ENCODE peak calls at places on chromosomes 11 and 22, in four cellular contexts. B, H, R and V are unnamed samples.
A peak's percentile ranks its signal among the peaks of the same experiment; 100 is the strongest.

GRCh38 chr11:118060879-118061278 is 16.0 kb upstream of the TMPRSS4 start:
- DNase-seq in B (no peak), H (no peak), R (peak; percentile 34), V (no peak)

GRCh38 chr11:27397619-27398412 is 34.8 kb upstream of the CCDC34 start:
- DNase-seq in B (no peak), H (no peak), R (no peak), V (no peak)

GRCh38 chr22:47452184-47452583 is 689.7 kb downstream of the TBC1D22A start:
- DNase-seq in B (no peak), H (no peak), R (no peak), V (no peak)

GRCh38 chr11:40269865-40270264 is 1189.6 kb downstream of the LRRC4C start:
- DNase-seq in B (no peak), H (no peak), R (no peak), V (no peak)

GRCh38 chr11:119876841-119877240 is 147.8 kb upstream of the NECTIN1 start:
- DNase-seq in B (no peak), H (no peak), R (no peak), V (no peak)

GRCh38 chr11:36292311-36292722 is 3.1 kb upstream of the COMMD9 start:
- DNase-seq in B (no peak), H (no peak), R (no peak), V (peak; percentile 50)

GRCh38 chr22:31618057-31618456 is 44.0 kb downstream of the PISD start:
- DNase-seq in B (no peak), H (no peak), R (no peak), V (no peak)

GRCh38 chr11:128814856-128815705 is 52.0 kb downstream of the KCNJ1 start:
- DNase-seq in B (peak; percentile 76), H (no peak), R (peak; percentile 27), V (peak; percentile 97)

GRCh38 chr11:10906521-10906920 is 48.7 kb upstream of the ZBED5 start:
- DNase-seq in B (peak; percentile 26), H (no peak), R (no peak), V (peak; percentile 87)

GRCh38 chr11:111344032-111344431 is 35.0 kb downstream of the POU2AF1 start:
- DNase-seq in B (no peak), H (peak; percentile 91), R (no peak), V (peak; percentile 80)

GRCh38 chr22:42335839-42336378 is 65.5 kb upstream of the TCF20 start:
- DNase-seq in B (no peak), H (no peak), R (no peak), V (no peak)

GRCh38 chr22:39288135-39288898 is 31.1 kb downstream of the RPL3 start:
- DNase-seq in B (no peak), H (no peak), R (no peak), V (no peak)

GRCh38 chr22:46813816-46814597 is 51.6 kb downstream of the TBC1D22A start:
- DNase-seq in B (peak; percentile 67), H (peak; percentile 34), R (no peak), V (peak; percentile 76)

GRCh38 chr22:25542720-25543402 is 21.6 kb upstream of the GRK3 start:
- DNase-seq in B (no peak), H (no peak), R (no peak), V (no peak)

GRCh38 chr11:130180896-130181294 is 21.3 kb downstream of the ST14 start:
- DNase-seq in B (no peak), H (no peak), R (no peak), V (no peak)

GRCh38 chr11:130178992-130179391 is 19.4 kb downstream of the ST14 start:
- DNase-seq in B (no peak), H (no peak), R (no peak), V (no peak)

GRCh38 chr11:130181295-130182272 is 22.0 kb downstream of the ST14 start:
- DNase-seq in B (peak; percentile 67), H (no peak), R (peak; percentile 71), V (peak; percentile 87)

GRCh38 chr11:130179396-130180306 is 20.1 kb downstream of the ST14 start:
- DNase-seq in B (no peak), H (no peak), R (peak; percentile 77), V (no peak)

DNA sequence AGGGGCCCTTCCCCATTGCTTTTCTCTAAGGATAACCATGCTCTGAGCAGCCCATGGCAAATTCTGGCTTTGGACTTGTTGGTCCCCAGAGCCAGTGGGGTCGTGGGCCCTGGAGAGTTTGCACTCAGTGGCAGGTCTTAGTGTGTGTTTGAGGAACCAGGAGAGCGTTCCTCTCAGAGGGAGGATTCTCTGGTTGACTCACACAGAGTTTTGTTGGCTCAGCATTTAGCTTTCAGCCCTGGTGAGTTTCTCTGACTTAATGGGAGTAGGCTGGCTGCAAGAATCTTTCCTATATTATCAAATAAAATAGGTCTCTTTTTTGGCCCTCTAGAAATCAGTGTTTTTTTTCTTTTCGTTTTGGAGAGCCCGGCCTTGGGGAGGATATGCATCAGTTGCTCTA is 20.9 kb downstream of the ST14 start:
- DNase-seq in B (no peak), H (no peak), R (no peak), V (peak; percentile 15)
- H3K4me3 ChIP-seq in B (no peak overlapping the region), H (no peak overlapping the region), R (no peak overlapping the region), V (no peak overlapping the region)

DNA sequence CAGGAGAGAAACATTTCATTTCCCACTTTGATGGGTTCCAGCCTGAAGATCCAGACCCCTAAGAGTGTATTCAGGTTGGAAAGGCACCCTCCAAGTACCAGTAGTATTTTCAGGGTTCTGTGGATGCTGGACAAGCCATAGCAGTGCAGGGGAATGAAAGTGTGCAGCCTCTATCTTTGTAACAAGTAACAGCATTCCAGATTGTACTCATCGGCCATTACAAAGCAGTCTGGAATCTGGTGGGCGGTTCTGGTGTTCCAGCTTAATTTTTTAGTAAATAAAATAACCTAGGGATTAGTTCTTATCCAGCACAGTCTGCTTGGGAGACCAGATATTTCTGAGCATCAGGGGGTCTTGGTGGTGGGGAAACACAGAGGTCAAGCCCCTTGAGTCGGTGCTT is 22.6 kb downstream of the APLNR start:
- DNase-seq in B (peak; percentile 83), H (no peak), R (no peak), V (peak; percentile 80)
- TF ChIP-seq CTCF in B (peak; percentile 14), H (no peak), R (no peak), V (peak; percentile 22)

GRCh38 chr22:44210721-44211120 is 30.0 kb downstream of the PARVG start:
- DNase-seq in B (peak; percentile 31), H (no peak), R (no peak), V (peak; percentile 88)
- H3K4me3 ChIP-seq in B (no peak overlapping the region), H (no peak overlapping the region), R (no peak overlapping the region), V (no peak overlapping the region)

GRCh38 chr11:60767388-60767811 is 10.7 kb downstream of the MS4A15 start:
- DNase-seq in B (no peak), H (no peak), R (no peak), V (no peak)
- TF ChIP-seq CTCF in B (peak; percentile 57), H (no peak), R (no peak), V (no peak)

GRCh38 chr11:131664811-131665210 is 294.4 kb downstream of the NTM start:
- DNase-seq in B (no peak), H (no peak), R (no peak), V (no peak)
- H3K4me3 ChIP-seq in B (no peak overlapping the region), H (no peak overlapping the region), R (no peak overlapping the region), V (no peak overlapping the region)

DNA sequence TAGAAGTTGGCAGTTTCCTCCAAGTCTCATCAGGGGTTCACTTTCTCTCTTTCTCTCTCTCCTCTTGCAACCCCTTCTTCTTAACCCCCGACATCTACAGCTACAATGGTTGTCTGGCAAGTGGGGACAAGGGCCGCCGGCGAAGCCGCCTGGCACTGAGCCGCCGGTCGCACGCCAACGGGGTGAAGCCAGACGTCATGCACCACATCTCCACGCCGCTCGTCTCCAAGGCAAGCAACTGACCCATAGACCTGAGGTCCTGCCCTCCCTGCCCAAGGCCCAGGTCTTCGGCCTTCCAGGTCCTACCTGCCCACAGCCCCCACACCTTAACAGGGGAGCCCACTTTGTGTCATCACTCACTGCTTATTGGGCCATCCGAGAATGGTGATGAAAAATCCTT is 4.4 kb downstream of the PELI3 start:
- DNase-seq in B (no peak), H (no peak), R (no peak), V (no peak)
- TF ChIP-seq CTCF in B (no peak), H (no peak), R (no peak), V (no peak)